ENCODE peak calls at places on chromosomes 13 and 19, in ten cellular contexts. One of them, this sample, is unnamed.
A peak's percentile ranks its signal among the peaks of the same experiment; 100 is the strongest.

GRCh38 chr13:50198508-50198907 is 183.3 kb downstream of the KCNRG start:
- DNase-seq in tibial nerve: no peak
- DNase-seq in HCT116: no peak
- DNase-seq in ovary: no peak
- DNase-seq in body of pancreas: no peak
- DNase-seq in prostate gland: no peak
- DNase-seq in transverse colon: no peak
- DNase-seq in suprapubic skin: no peak
- DNase-seq in IMR-90: peak; percentile 20
- DNase-seq in HepG2: no peak
- DNase-seq in this sample: no peak

GRCh38 chr19:30144242-30144758 is 202.3 kb downstream of the URI1 start:
- DNase-seq in ovary: no peak
- DNase-seq in body of pancreas: no peak
- DNase-seq in tibial nerve: no peak
- DNase-seq in prostate gland: peak; percentile 11
- DNase-seq in HCT116: no peak
- DNase-seq in transverse colon: no peak
- DNase-seq in HepG2: no peak
- DNase-seq in IMR-90: no peak
- DNase-seq in suprapubic skin: no peak
- DNase-seq in this sample: no peak

GRCh38 chr13:20658451-20658850 is 45.0 kb upstream of the IL17D start:
- DNase-seq in ovary: no peak
- DNase-seq in suprapubic skin: no peak
- DNase-seq in prostate gland: no peak
- DNase-seq in body of pancreas: no peak
- DNase-seq in HCT116: no peak
- DNase-seq in IMR-90: no peak
- DNase-seq in transverse colon: no peak
- DNase-seq in tibial nerve: no peak
- DNase-seq in HepG2: no peak
- DNase-seq in this sample: no peak

GRCh38 chr13:112561478-112561877 is 26.5 kb downstream of the TUBGCP3 start:
- DNase-seq in transverse colon: no peak
- DNase-seq in HepG2: no peak
- DNase-seq in suprapubic skin: no peak
- DNase-seq in prostate gland: no peak
- DNase-seq in IMR-90: no peak
- DNase-seq in ovary: no peak
- DNase-seq in body of pancreas: no peak
- DNase-seq in tibial nerve: no peak
- DNase-seq in HCT116: no peak
- DNase-seq in this sample: no peak

GRCh38 chr19:46537136-46538097 is 41.8 kb upstream of the PNMA8B start:
- DNase-seq in HepG2: no peak
- DNase-seq in prostate gland: no peak
- DNase-seq in transverse colon: peak; percentile 70
- DNase-seq in HCT116: no peak
- DNase-seq in suprapubic skin: no peak
- DNase-seq in IMR-90: peak; percentile 29
- DNase-seq in tibial nerve: peak; percentile 44
- DNase-seq in body of pancreas: peak; percentile 60
- DNase-seq in ovary: no peak
- DNase-seq in this sample: peak; percentile 54

GRCh38 chr19:40750035-40750284 is 317 bp downstream of the ACTMAP start:
- DNase-seq in transverse colon: no peak
- DNase-seq in HepG2: no peak
- DNase-seq in tibial nerve: no peak
- DNase-seq in prostate gland: no peak
- DNase-seq in ovary: no peak
- DNase-seq in HCT116: no peak
- DNase-seq in suprapubic skin: no peak
- DNase-seq in body of pancreas: no peak
- DNase-seq in IMR-90: no peak
- DNase-seq in this sample: no peak

GRCh38 chr19:48398329-48399235 is 5.1 kb downstream of the GRIN2D start:
- DNase-seq in tibial nerve: peak; percentile 47
- DNase-seq in HepG2: peak; percentile 44
- DNase-seq in transverse colon: peak; percentile 88
- DNase-seq in HCT116: peak; percentile 91
- DNase-seq in body of pancreas: peak; percentile 55
- DNase-seq in suprapubic skin: peak; percentile 89
- DNase-seq in ovary: peak; percentile 50
- DNase-seq in IMR-90: peak; percentile 41
- DNase-seq in prostate gland: peak; percentile 44
- DNase-seq in this sample: peak; percentile 92

GRCh38 chr19:27522223-27522622 is 1690.7 kb downstream of the UQCRFS1 start:
- DNase-seq in prostate gland: no peak
- DNase-seq in tibial nerve: no peak
- DNase-seq in HCT116: no peak
- DNase-seq in IMR-90: no peak
- DNase-seq in ovary: no peak
- DNase-seq in suprapubic skin: no peak
- DNase-seq in body of pancreas: no peak
- DNase-seq in HepG2: no peak
- DNase-seq in transverse colon: no peak
- DNase-seq in this sample: no peak

GRCh38 chr19:16920816-16921529 is 32.2 kb downstream of the F2RL3 start:
- DNase-seq in HCT116: peak; percentile 42
- DNase-seq in body of pancreas: no peak
- DNase-seq in tibial nerve: no peak
- DNase-seq in IMR-90: peak; percentile 88
- DNase-seq in suprapubic skin: no peak
- DNase-seq in ovary: no peak
- DNase-seq in prostate gland: peak; percentile 30
- DNase-seq in HepG2: no peak
- DNase-seq in transverse colon: no peak
- DNase-seq in this sample: no peak

GRCh38 chr13:94617389-94618000 is 15.8 kb downstream of the GPR180 start:
- DNase-seq in body of pancreas: no peak
- DNase-seq in HCT116: no peak
- DNase-seq in suprapubic skin: no peak
- DNase-seq in IMR-90: no peak
- DNase-seq in tibial nerve: no peak
- DNase-seq in transverse colon: no peak
- DNase-seq in HepG2: peak; percentile 21
- DNase-seq in ovary: no peak
- DNase-seq in prostate gland: no peak
- DNase-seq in this sample: no peak

GRCh38 chr13:79480954-79481684 is at the start of gene NDFIP2:
- DNase-seq in ovary: peak; percentile 78
- DNase-seq in HCT116: peak; percentile 90
- DNase-seq in body of pancreas: peak; percentile 88
- DNase-seq in HepG2: peak; percentile 76
- DNase-seq in transverse colon: peak; percentile 92
- DNase-seq in suprapubic skin: peak; percentile 91
- DNase-seq in tibial nerve: peak; percentile 49
- DNase-seq in IMR-90: peak; percentile 80
- DNase-seq in prostate gland: peak; percentile 85
- DNase-seq in this sample: peak; percentile 88

GRCh38 chr13:113091211-113091771 is 14.3 kb upstream of the F7 start:
- DNase-seq in transverse colon: no peak
- DNase-seq in tibial nerve: no peak
- DNase-seq in HCT116: no peak
- DNase-seq in HepG2: no peak
- DNase-seq in IMR-90: no peak
- DNase-seq in body of pancreas: no peak
- DNase-seq in suprapubic skin: no peak
- DNase-seq in ovary: peak; percentile 7
- DNase-seq in prostate gland: no peak
- DNase-seq in this sample: no peak

GRCh38 chr13:19618925-19619324 is 14.5 kb upstream of the MPHOSPH8 start:
- DNase-seq in body of pancreas: no peak
- DNase-seq in tibial nerve: no peak
- DNase-seq in IMR-90: peak; percentile 37
- DNase-seq in ovary: no peak
- DNase-seq in suprapubic skin: no peak
- DNase-seq in transverse colon: no peak
- DNase-seq in HepG2: peak; percentile 79
- DNase-seq in HCT116: peak; percentile 35
- DNase-seq in prostate gland: no peak
- DNase-seq in this sample: no peak

DNA sequence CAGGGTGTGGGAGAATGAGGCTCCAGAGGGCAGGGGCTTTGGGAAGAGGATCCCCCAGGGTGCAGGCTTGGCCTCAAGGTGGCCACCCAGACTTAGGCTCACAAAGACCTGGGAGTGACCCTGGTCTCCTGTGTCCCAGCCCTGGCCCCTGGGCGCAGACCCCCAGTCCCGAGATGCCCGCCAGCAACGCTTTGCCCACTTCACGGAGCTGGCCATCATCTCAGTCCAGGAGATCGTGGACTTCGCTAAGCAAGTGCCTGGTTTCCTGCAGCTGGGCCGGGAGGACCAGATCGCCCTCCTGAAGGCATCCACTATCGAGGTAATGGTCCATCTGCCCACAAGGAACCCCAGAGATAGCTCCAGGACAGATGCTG is 2.6 kb downstream of the NR1H2 start:
- DNase-seq in HepG2: no peak
- DNase-seq in ovary: no peak
- DNase-seq in tibial nerve: no peak
- DNase-seq in HCT116: no peak
- DNase-seq in IMR-90: no peak
- DNase-seq in body of pancreas: no peak
- DNase-seq in suprapubic skin: no peak
- DNase-seq in transverse colon: no peak
- DNase-seq in prostate gland: no peak
- DNase-seq in this sample: no peak
- TF ChIP-seq POLR2A in HepG2: no peak
- TF ChIP-seq POLR2A in ovary: no peak
- TF ChIP-seq POLR2A in tibial nerve: no peak
- TF ChIP-seq POLR2A in HCT116: no peak
- TF ChIP-seq POLR2A in IMR-90: no peak
- TF ChIP-seq POLR2A in body of pancreas: no peak
- TF ChIP-seq POLR2A in suprapubic skin: no peak
- TF ChIP-seq POLR2A in transverse colon: no peak
- TF ChIP-seq POLR2A in prostate gland: no peak
- TF ChIP-seq POLR2A in this sample: no peak

GRCh38 chr13:37413161-37413560 is 185.4 kb downstream of the POSTN start:
- DNase-seq in transverse colon: no peak
- DNase-seq in IMR-90: no peak
- DNase-seq in HCT116: no peak
- DNase-seq in body of pancreas: no peak
- DNase-seq in HepG2: no peak
- DNase-seq in prostate gland: no peak
- DNase-seq in ovary: no peak
- DNase-seq in tibial nerve: no peak
- DNase-seq in suprapubic skin: no peak
- DNase-seq in this sample: no peak
- H3K4me1 ChIP-seq in transverse colon: no peaks in the 10 kb centered on the region
- H3K4me1 ChIP-seq in IMR-90: peaks cover 5% of the 10 kb centered on the region
- H3K4me1 ChIP-seq in HCT116: no peaks in the 10 kb centered on the region
- H3K4me1 ChIP-seq in body of pancreas: no peaks in the 10 kb centered on the region
- H3K4me1 ChIP-seq in HepG2: no peaks in the 10 kb centered on the region
- H3K4me1 ChIP-seq in prostate gland: no peaks in the 10 kb centered on the region
- H3K4me1 ChIP-seq in ovary: no peaks in the 10 kb centered on the region
- H3K4me1 ChIP-seq in tibial nerve: no peaks in the 10 kb centered on the region
- H3K4me1 ChIP-seq in suprapubic skin: no peaks in the 10 kb centered on the region
- H3K4me1 ChIP-seq in this sample: no peaks in the 10 kb centered on the region

GRCh38 chr19:41998246-41999020 is 4.4 kb upstream of the ATP1A3 start:
- DNase-seq in HepG2: peak; percentile 17
- DNase-seq in prostate gland: no peak
- DNase-seq in body of pancreas: no peak
- DNase-seq in suprapubic skin: no peak
- DNase-seq in tibial nerve: no peak
- DNase-seq in HCT116: peak; percentile 16
- DNase-seq in IMR-90: peak; percentile 39
- DNase-seq in ovary: no peak
- DNase-seq in transverse colon: peak; percentile 43
- DNase-seq in this sample: peak; percentile 48

GRCh38 chr19:41995959-41996797 is 2.1 kb upstream of the ATP1A3 start:
- DNase-seq in transverse colon: no peak
- DNase-seq in HepG2: no peak
- DNase-seq in suprapubic skin: no peak
- DNase-seq in prostate gland: no peak
- DNase-seq in HCT116: no peak
- DNase-seq in tibial nerve: no peak
- DNase-seq in ovary: no peak
- DNase-seq in body of pancreas: no peak
- DNase-seq in IMR-90: no peak
- DNase-seq in this sample: peak; percentile 28

GRCh38 chr19:41999071-41999877 is 5.2 kb upstream of the ATP1A3 start:
- DNase-seq in body of pancreas: no peak
- DNase-seq in ovary: no peak
- DNase-seq in HepG2: no peak
- DNase-seq in tibial nerve: no peak
- DNase-seq in suprapubic skin: no peak
- DNase-seq in transverse colon: no peak
- DNase-seq in IMR-90: no peak
- DNase-seq in HCT116: no peak
- DNase-seq in prostate gland: no peak
- DNase-seq in this sample: no peak

GRCh38 chr19:41997851-41998229 is 3.8 kb upstream of the ATP1A3 start:
- DNase-seq in tibial nerve: no peak
- DNase-seq in transverse colon: no peak
- DNase-seq in suprapubic skin: no peak
- DNase-seq in ovary: no peak
- DNase-seq in HCT116: no peak
- DNase-seq in IMR-90: no peak
- DNase-seq in body of pancreas: no peak
- DNase-seq in HepG2: no peak
- DNase-seq in prostate gland: no peak
- DNase-seq in this sample: no peak

GRCh38 chr19:41997121-41997850 is 3.3 kb upstream of the ATP1A3 start:
- DNase-seq in prostate gland: peak; percentile 24
- DNase-seq in ovary: no peak
- DNase-seq in HepG2: no peak
- DNase-seq in IMR-90: peak; percentile 22
- DNase-seq in body of pancreas: peak; percentile 51
- DNase-seq in transverse colon: peak; percentile 32
- DNase-seq in suprapubic skin: no peak
- DNase-seq in HCT116: no peak
- DNase-seq in tibial nerve: no peak
- DNase-seq in this sample: peak; percentile 60
- TF ChIP-seq POLR2A in prostate gland: no peak
- TF ChIP-seq POLR2A in ovary: no peak
- TF ChIP-seq POLR2A in HepG2: no peak
- TF ChIP-seq POLR2A in IMR-90: no peak
- TF ChIP-seq POLR2A in body of pancreas: no peak
- TF ChIP-seq POLR2A in transverse colon: no peak
- TF ChIP-seq POLR2A in suprapubic skin: no peak
- TF ChIP-seq POLR2A in HCT116: no peak
- TF ChIP-seq POLR2A in tibial nerve: no peak
- TF ChIP-seq POLR2A in this sample: no peak

GRCh38 chr19:55156202-55157063 is 1.1 kb downstream of the TNNI3 start:
- DNase-seq in suprapubic skin: no peak
- DNase-seq in transverse colon: peak; percentile 74
- DNase-seq in HCT116: peak; percentile 89
- DNase-seq in ovary: no peak
- DNase-seq in prostate gland: no peak
- DNase-seq in tibial nerve: no peak
- DNase-seq in IMR-90: peak; percentile 44
- DNase-seq in body of pancreas: peak; percentile 46
- DNase-seq in HepG2: peak; percentile 64
- DNase-seq in this sample: peak; percentile 77
- H3K4me1 ChIP-seq in suprapubic skin: peaks cover 33% of the 10 kb centered on the region
- H3K4me1 ChIP-seq in transverse colon: no peaks in the 10 kb centered on the region
- H3K4me1 ChIP-seq in HCT116: peaks cover 61% of the 10 kb centered on the region
- H3K4me1 ChIP-seq in ovary: peaks cover 3% of the 10 kb centered on the region
- H3K4me1 ChIP-seq in prostate gland: no peaks in the 10 kb centered on the region
- H3K4me1 ChIP-seq in tibial nerve: no peaks in the 10 kb centered on the region
- H3K4me1 ChIP-seq in IMR-90: peaks cover 2% of the 10 kb centered on the region
- H3K4me1 ChIP-seq in body of pancreas: peaks cover 11% of the 10 kb centered on the region
- H3K4me1 ChIP-seq in HepG2: peaks cover 20% of the 10 kb centered on the region
- H3K4me1 ChIP-seq in this sample: peaks cover 9% of the 10 kb centered on the region

This sample was measured in testis.